ENCODE peak calls at places on chromosomes 5 and 9, in seven cellular contexts. B, E, G, Y, Z, L and V are unnamed samples.
A peak's percentile ranks its signal among the peaks of the same experiment; 100 is the strongest.

GRCh38 chr9:22731786-22732185 is 285.2 kb downstream of the DMRTA1 start:
- ATAC-seq in B (no peak), E (no peak), G (no peak), Y (no peak), Z (no peak), L (no peak), V (no peak)

GRCh38 chr9:123102380-123103113 is 69.1 kb downstream of the GPR21 start:
- ATAC-seq in B (no peak), E (peak; percentile 44), G (no peak), Y (no peak), Z (no peak), L (peak; percentile 50), V (no peak)

GRCh38 chr5:39426136-39426535 is 1.4 kb upstream of the DAB2 start:
- ATAC-seq in B (no peak), E (no peak), G (no peak), Y (no peak), Z (no peak), L (no peak), V (no peak)

GRCh38 chr9:136567651-136568287 is 21.9 kb upstream of the NOTCH1 start:
- ATAC-seq in B (peak; percentile 54), E (peak; percentile 93), G (peak; percentile 20), Y (peak; percentile 30), Z (no peak), L (peak; percentile 78), V (peak; percentile 80)

GRCh38 chr5:150576449-150576949 is 64.0 kb upstream of the SYNPO start:
- ATAC-seq in B (no peak), E (no peak), G (no peak), Y (no peak), Z (no peak), L (no peak), V (no peak)

GRCh38 chr5:111398013-111398412 is 114.3 kb downstream of the STARD4 start:
- ATAC-seq in B (no peak), E (no peak), G (no peak), Y (no peak), Z (no peak), L (no peak), V (no peak)

GRCh38 chr5:65480306-65480865 is 1.3 kb downstream of the ADAMTS6 start:
- ATAC-seq in B (peak; percentile 26), E (no peak), G (peak; percentile 23), Y (peak; percentile 80), Z (peak; percentile 27), L (peak; percentile 50), V (peak; percentile 46)

GRCh38 chr5:36877667-36878420 is 1.3 kb downstream of the NIPBL start:
- ATAC-seq in B (no peak), E (no peak), G (no peak), Y (no peak), Z (no peak), L (peak; percentile 33), V (no peak)

GRCh38 chr5:56313004-56313531 is 79.9 kb upstream of the ANKRD55 start:
- ATAC-seq in B (no peak), E (no peak), G (no peak), Y (no peak), Z (no peak), L (no peak), V (no peak)

GRCh38 chr5:137847699-137848098 is 20.0 kb upstream of the MYOT start:
- ATAC-seq in B (peak; percentile 96), E (no peak), G (peak; percentile 68), Y (no peak), Z (no peak), L (no peak), V (no peak)

GRCh38 chr9:77475641-77476473 is 172.3 kb downstream of the GNA14 start:
- ATAC-seq in B (peak; percentile 79), E (peak; percentile 36), G (peak; percentile 77), Y (no peak), Z (peak; percentile 98), L (no peak), V (no peak)

GRCh38 chr9:114947058-114947457 is 16.7 kb upstream of the TNFSF8 start:
- ATAC-seq in B (no peak), E (no peak), G (no peak), Y (no peak), Z (no peak), L (no peak), V (no peak)

GRCh38 chr9:2966846-2967372 is 123.0 kb upstream of the PUM3 start:
- ATAC-seq in B (no peak), E (no peak), G (no peak), Y (no peak), Z (no peak), L (no peak), V (no peak)

GRCh38 chr9:93818795-93819472 is 136.2 kb downstream of the BARX1 start:
- ATAC-seq in B (no peak), E (no peak), G (no peak), Y (no peak), Z (no peak), L (no peak), V (no peak)

GRCh38 chr9:133591116-133591910 is 17.9 kb downstream of the FAM163B start:
- ATAC-seq in B (no peak), E (no peak), G (no peak), Y (no peak), Z (no peak), L (peak; percentile 18), V (no peak)

GRCh38 chr5:160353379-160353778 is 17.0 kb downstream of the C1QTNF2 start:
- ATAC-seq in B (peak; percentile 69), E (peak; percentile 47), G (peak; percentile 63), Y (no peak), Z (no peak), L (peak; percentile 23), V (peak; percentile 35)

GRCh38 chr9:128002959-128003358 is 22.2 kb upstream of the EEIG1 start:
- ATAC-seq in B (peak; percentile 95), E (no peak), G (peak; percentile 96), Y (no peak), Z (no peak), L (no peak), V (no peak)

GRCh38 chr5:180648658-180649296 is 623 bp downstream of the FLT4 start:
- ATAC-seq in B (peak; percentile 46), E (no peak), G (peak; percentile 20), Y (no peak), Z (peak; percentile 39), L (peak; percentile 81), V (no peak)

GRCh38 chr5:163478982-163479271 is 18.5 kb downstream of the HMMR start:
- ATAC-seq in B (no peak), E (no peak), G (no peak), Y (no peak), Z (no peak), L (no peak), V (no peak)

GRCh38 chr5:72209515-72210115 is 102.3 kb downstream of the MAP1B start:
- ATAC-seq in B (no peak), E (no peak), G (no peak), Y (no peak), Z (no peak), L (no peak), V (no peak)

GRCh38 chr5:65779643-65780042 is 57.6 kb downstream of the NLN start:
- ATAC-seq in B (no peak), E (no peak), G (no peak), Y (no peak), Z (peak; percentile 53), L (no peak), V (no peak)

GRCh38 chr5:79074641-79075040 is 5.1 kb downstream of the BHMT2 start:
- ATAC-seq in B (no peak), E (no peak), G (no peak), Y (no peak), Z (no peak), L (no peak), V (no peak)

GRCh38 chr9:94199776-94200175 is 59.3 kb upstream of the ZNF169 start:
- ATAC-seq in B (no peak), E (no peak), G (no peak), Y (no peak), Z (no peak), L (no peak), V (no peak)

GRCh38 chr9:136485049-136485647 is 2.3 kb upstream of the SEC16A start:
- ATAC-seq in B (peak; percentile 18), E (peak; percentile 39), G (peak; percentile 23), Y (peak; percentile 45), Z (no peak), L (peak; percentile 76), V (no peak)

GRCh38 chr5:165057156-165057555 is 1551.7 kb downstream of the MAT2B start:
- ATAC-seq in B (no peak), E (no peak), G (no peak), Y (no peak), Z (no peak), L (no peak), V (no peak)

GRCh38 chr9:91659529-91660294 is 236.1 kb upstream of the NFIL3 start:
- ATAC-seq in B (no peak), E (peak; percentile 99), G (no peak), Y (peak; percentile 24), Z (no peak), L (peak; percentile 93), V (no peak)

GRCh38 chr5:6792911-6793451 is 79.7 kb downstream of the TENT4A start:
- ATAC-seq in B (no peak), E (no peak), G (no peak), Y (no peak), Z (no peak), L (no peak), V (no peak)

GRCh38 chr9:76943071-76943470 is 37.2 kb upstream of the PRUNE2 start:
- ATAC-seq in B (no peak), E (no peak), G (no peak), Y (no peak), Z (no peak), L (no peak), V (no peak)

GRCh38 chr5:65952259-65952658 is 25.9 kb downstream of the ERBIN start:
- ATAC-seq in B (peak; percentile 85), E (no peak), G (peak; percentile 80), Y (no peak), Z (no peak), L (no peak), V (no peak)

GRCh38 chr5:143390258-143390657 is 13.2 kb downstream of the NR3C1 start:
- ATAC-seq in B (no peak), E (no peak), G (no peak), Y (peak; percentile 60), Z (no peak), L (no peak), V (no peak)

GRCh38 chr9:18459958-18460584 is 13.9 kb upstream of the ADAMTSL1 start:
- ATAC-seq in B (peak; percentile 37), E (no peak), G (no peak), Y (no peak), Z (no peak), L (peak; percentile 42), V (peak; percentile 83)

GRCh38 chr9:134846187-134846586 is 34.4 kb upstream of the FCN2 start:
- ATAC-seq in B (no peak), E (no peak), G (no peak), Y (no peak), Z (no peak), L (no peak), V (no peak)

GRCh38 chr9:33379666-33380389 is 22.5 kb downstream of the AQP7 start:
- ATAC-seq in B (peak; percentile 56), E (no peak), G (peak; percentile 44), Y (no peak), Z (no peak), L (peak; percentile 23), V (no peak)

GRCh38 chr5:33685873-33686550 is 205.8 kb downstream of the ADAMTS12 start:
- ATAC-seq in B (no peak), E (no peak), G (no peak), Y (no peak), Z (no peak), L (no peak), V (no peak)

GRCh38 chr5:115402822-115403577 is 106.5 kb upstream of the CCDC112 start:
- ATAC-seq in B (peak; percentile 66), E (no peak), G (no peak), Y (no peak), Z (no peak), L (no peak), V (peak; percentile 62)

GRCh38 chr9:78613006-78613405 is 316.1 kb downstream of the PSAT1 start:
- ATAC-seq in B (no peak), E (no peak), G (no peak), Y (no peak), Z (no peak), L (no peak), V (no peak)